ENCODE peak calls at places on chromosome 4, in four cellular contexts. N is endothelial cell of umbilical vein, V is type B pancreatic cell, F is WTC11. S is an unnamed sample.
A peak's percentile ranks its signal among the peaks of the same experiment; 100 is the strongest.

GRCh38 chr4:21819086-21819485 is 129.5 kb downstream of the KCNIP4 start:
- DNase-seq in N (peak; percentile 55), V (no peak), F (no peak), S (no peak)

GRCh38 chr4:152010680-152011079 is 249.9 kb upstream of the GATB start:
- DNase-seq in N (no peak), V (no peak), F (no peak), S (no peak)

GRCh38 chr4:159046683-159047082 is 56.2 kb upstream of the RAPGEF2 start:
- DNase-seq in N (no peak), V (no peak), F (no peak), S (no peak)

GRCh38 chr4:95170176-95170575 is 378.6 kb downstream of the UNC5C start:
- DNase-seq in N (no peak), V (no peak), F (no peak), S (no peak)

GRCh38 chr4:152807294-152807829 is 27.6 kb downstream of the ARFIP1 start:
- DNase-seq in N (no peak), V (no peak), F (no peak), S (no peak)

GRCh38 chr4:141605425-141605856 is 30.9 kb upstream of the IL15 start:
- DNase-seq in N (no peak), V (no peak), F (no peak), S (no peak)

GRCh38 chr4:143286733-143287570 is 49.7 kb upstream of the GAB1 start:
- DNase-seq in N (no peak), V (no peak), F (no peak), S (peak; percentile 24)

GRCh38 chr4:7194251-7195137 is 2.2 kb downstream of the SORCS2 start:
- DNase-seq in N (no peak), V (peak; percentile 62), F (no peak), S (no peak)

GRCh38 chr4:41526628-41527027 is 11.3 kb upstream of the LIMCH1 start:
- DNase-seq in N (no peak), V (no peak), F (no peak), S (no peak)

GRCh38 chr4:130563185-130563890 is 1467.4 kb downstream of the C4orf33 start:
- DNase-seq in N (peak; percentile 73), V (no peak), F (peak; percentile 69), S (no peak)

GRCh38 chr4:147057631-147057980 is 111.9 kb upstream of the TTC29 start:
- DNase-seq in N (peak; percentile 78), V (no peak), F (no peak), S (no peak)

GRCh38 chr4:151182455-151182854 is 83.0 kb downstream of the RPS3A start:
- DNase-seq in N (no peak), V (no peak), F (no peak), S (no peak)

GRCh38 chr4:183589710-183590109 is 69.3 kb downstream of the RWDD4 start:
- DNase-seq in N (no peak), V (no peak), F (no peak), S (no peak)

GRCh38 chr4:31674313-31674947 is 954.3 kb downstream of the PCDH7 start:
- DNase-seq in N (peak; percentile 44), V (no peak), F (peak; percentile 17), S (no peak)
- TF ChIP-seq CTCF in N (peak; percentile 52), V (peak; percentile 69), F (no peak), S (peak; percentile 52)

GRCh38 chr4:57270350-57270749 is 160.2 kb upstream of the IGFBP7 start:
- DNase-seq in N (peak; percentile 90), V (no peak), F (no peak), S (no peak)

GRCh38 chr4:57265831-57266582 is 155.8 kb upstream of the IGFBP7 start:
- DNase-seq in N (peak; percentile 94), V (no peak), F (peak; percentile 36), S (no peak)
- TF ChIP-seq CTCF in N (no peak), V (no peak), F (no peak), S (no peak)

GRCh38 chr4:86223472-86223871 is 136.4 kb downstream of the MAPK10 start:
- DNase-seq in N (peak; percentile 18), V (no peak), F (peak; percentile 74), S (peak; percentile 17)
- TF ChIP-seq CTCF in N (peak; percentile 29), V (peak; percentile 62), F (peak; percentile 68), S (peak; percentile 71)

GRCh38 chr4:186734251-186734650 is 10.6 kb upstream of the FAT1 start:
- DNase-seq in N (no peak), V (no peak), F (no peak), S (no peak)
- TF ChIP-seq CTCF in N (no peak), V (no peak), F (no peak), S (no peak)

DNA sequence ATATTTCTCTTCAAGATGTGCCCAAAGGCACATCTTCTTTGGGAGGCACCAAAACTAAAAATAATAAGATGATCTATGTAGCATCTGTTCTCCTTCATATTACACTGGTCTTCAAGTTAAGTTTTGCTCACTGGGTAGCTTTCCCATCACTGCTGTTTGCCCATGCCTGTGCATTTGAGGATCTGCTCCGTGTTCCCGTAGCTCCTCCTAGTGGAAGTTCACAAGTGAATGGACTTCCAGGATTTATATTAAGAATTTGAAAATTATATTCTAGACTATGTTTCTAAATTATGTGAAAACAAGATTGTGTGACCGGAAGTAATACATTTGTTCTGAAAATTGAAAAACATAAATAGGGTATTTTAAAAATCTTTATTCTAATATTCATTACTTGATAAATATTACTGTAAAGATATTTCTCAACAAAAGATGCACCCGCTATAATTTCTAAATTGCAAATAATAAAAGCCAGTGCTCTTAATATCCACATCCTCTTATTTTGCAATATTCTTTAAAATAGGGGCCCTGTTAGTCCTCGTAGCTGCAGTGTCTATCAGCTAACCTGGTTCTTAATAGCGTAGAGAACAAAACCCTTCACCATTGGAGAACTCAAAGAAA is 147.7 kb downstream of the RBM46 start:
- DNase-seq in N (peak; percentile 21), V (no peak), F (peak; percentile 40), S (peak; percentile 29)
- TF ChIP-seq CTCF in N (no peak), V (peak; percentile 67), F (peak; percentile 45), S (peak; percentile 66)

DNA sequence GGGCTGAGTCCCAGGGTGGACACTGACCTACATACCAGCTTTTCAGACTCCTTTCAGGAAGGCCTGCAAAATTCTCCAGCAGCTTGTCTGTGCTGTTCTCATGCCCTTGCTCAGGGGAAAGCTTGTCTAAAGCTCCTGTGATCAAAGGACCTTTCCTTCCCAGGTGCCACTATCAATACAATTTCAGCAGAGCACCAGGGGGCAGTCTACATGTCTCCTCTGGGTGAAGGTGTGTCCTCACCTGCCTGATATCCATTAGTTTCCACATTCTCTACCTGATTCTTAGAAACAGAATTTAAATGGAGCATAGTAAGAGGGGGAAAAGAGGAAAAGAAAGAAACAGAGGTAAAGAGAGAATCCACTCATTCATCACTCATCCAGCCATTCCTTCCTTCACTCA is 114.2 kb downstream of the PPARGC1A start:
- DNase-seq in N (no peak), V (no peak), F (no peak), S (no peak)
- TF ChIP-seq CTCF in N (no peak), V (no peak), F (no peak), S (no peak)

DNA sequence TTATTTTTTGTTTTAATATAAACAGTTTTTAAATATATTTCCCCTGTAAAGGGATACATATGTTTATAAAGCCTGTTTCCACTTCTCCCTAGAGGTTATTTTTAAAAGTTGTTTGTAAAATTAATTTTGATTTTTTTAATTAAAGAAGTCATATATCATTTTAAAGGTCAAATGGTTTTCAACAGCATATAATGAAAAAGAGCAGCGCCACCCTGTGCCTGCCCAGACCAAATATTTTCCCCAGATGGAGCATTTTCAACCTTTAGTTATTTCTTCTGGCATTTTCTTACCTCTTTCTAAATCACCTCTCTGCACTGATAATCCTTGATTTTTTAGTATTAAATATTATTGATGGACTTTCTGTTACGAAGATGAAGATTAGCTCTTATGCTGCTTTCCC is 21.0 kb downstream of the MSX1 start:
- DNase-seq in N (no peak), V (no peak), F (no peak), S (no peak)
- TF ChIP-seq CTCF in N (peak; percentile 8), V (peak; percentile 56), F (no peak), S (peak; percentile 36)

S was measured in AG09309.